ENCODE peak calls at places on chromosomes 2 and 18, in nine cellular contexts. P is nephron progenitor cell; E is caudate nucleus; C is stimulated activated CD4-positive, alpha-beta T cell treated with anti-CD3 and anti-CD28 coated beads, TNF-alpha, amount 100 ng/mL, for 4 hours; V is LoVo; H is T1000; I is stimulated activated naive B cell treated with anti-CD40 and anti-IgM and Interleukin-4, amounts not matched to agents 10 μg/mL and 1 μg/mL and 100 μg/mL, for 72 hours; A is amygdala; M is EL. O is an unnamed sample.

GRCh38 chr18:79258447-79258846 is 137.3 kb upstream of the NFATC1 start:
- DNase-seq in P (no peak), E (no peak), C (no peak), V (no peak), H (no peak), I (no peak), A (no peak), M (no peak), O (no peak)

GRCh38 chr18:48136051-48136543 is 205.6 kb upstream of the SMAD2 start:
- DNase-seq in P (peak), E (no peak), C (no peak), V (no peak), H (no peak), I (no peak), A (no peak), M (no peak), O (no peak)

GRCh38 chr18:45838302-45839070 is 13.0 kb downstream of the SIGLEC15 start:
- DNase-seq in P (no peak), E (no peak), C (no peak), V (no peak), H (no peak), I (no peak), A (no peak), M (no peak), O (no peak)

GRCh38 chr2:6915399-6915798 is 1.8 kb upstream of the RNF144A start:
- DNase-seq in P (no peak), E (no peak), C (no peak), V (no peak), H (no peak), I (no peak), A (no peak), M (no peak), O (no peak)

GRCh38 chr2:216727346-216728122 is 32.2 kb upstream of the IGFBP5 start:
- DNase-seq in P (no peak), E (no peak), C (no peak), V (no peak), H (no peak), I (no peak), A (no peak), M (no peak), O (no peak)

GRCh38 chr2:185807351-185807750 is 68.7 kb downstream of the FSIP2 start:
- DNase-seq in P (no peak), E (no peak), C (no peak), V (no peak), H (no peak), I (no peak), A (no peak), M (no peak), O (no peak)

GRCh38 chr2:121386707-121387106 is 101.7 kb upstream of the TFCP2L1 start:
- DNase-seq in P (no peak), E (no peak), C (no peak), V (no peak), H (no peak), I (no peak), A (no peak), M (peak), O (no peak)

GRCh38 chr2:169026056-169026455 is 5.1 kb downstream of the ABCB11 start:
- DNase-seq in P (no peak), E (no peak), C (no peak), V (no peak), H (no peak), I (no peak), A (no peak), M (no peak), O (no peak)

GRCh38 chr18:3706279-3707097 is 256.5 kb downstream of the TGIF1 start:
- DNase-seq in P (no peak), E (no peak), C (no peak), V (no peak), H (no peak), I (no peak), A (no peak), M (no peak), O (no peak)

GRCh38 chr2:61910603-61911002 is 5.1 kb downstream of the COMMD1 start:
- DNase-seq in P (no peak), E (no peak), C (no peak), V (no peak), H (no peak), I (no peak), A (no peak), M (no peak), O (no peak)

GRCh38 chr18:908631-909621 is 4.3 kb downstream of the ADCYAP1 start:
- DNase-seq in P (peak), E (no peak), C (no peak), V (no peak), H (no peak), I (no peak), A (no peak), M (no peak), O (no peak)

GRCh38 chr2:128552806-128553551 is 234.3 kb upstream of the HS6ST1 start:
- DNase-seq in P (no peak), E (no peak), C (no peak), V (no peak), H (no peak), I (no peak), A (no peak), M (no peak), O (no peak)

GRCh38 chr18:63082661-63083531 is 236.7 kb downstream of the BCL2 start:
- DNase-seq in P (no peak), E (no peak), C (no peak), V (no peak), H (no peak), I (no peak), A (no peak), M (no peak), O (no peak)

GRCh38 chr2:127874378-127875271 is 11.1 kb downstream of the AMMECR1L start:
- DNase-seq in P (no peak), E (no peak), C (no peak), V (no peak), H (no peak), I (no peak), A (no peak), M (no peak), O (no peak)